ENCODE peak calls at places on chromosomes 1 and 21, in eight cellular contexts. D, J, N, B, T, Y, I and U are unnamed samples.

GRCh38 chr1:95308276-95308675 is 74.3 kb downstream of the RWDD3 start:
- DNase-seq in D (no peak), J (no peak), N (no peak), B (no peak), T (no peak), Y (no peak), I (no peak), U (no peak)

GRCh38 chr1:6783221-6783620 is 2.0 kb upstream of the CAMTA1 start:
- DNase-seq in D (no peak), J (no peak), N (no peak), B (no peak), T (no peak), Y (no peak), I (no peak), U (no peak)

GRCh38 chr1:30631700-30632099 is 91.7 kb downstream of the MATN1 start:
- DNase-seq in D (no peak), J (no peak), N (no peak), B (no peak), T (peak; percentile 32), Y (no peak), I (no peak), U (no peak)

GRCh38 chr1:2590233-2591141 is 3.9 kb downstream of the PRXL2B start:
- DNase-seq in D (no peak), J (no peak), N (no peak), B (no peak), T (peak; percentile 58), Y (no peak), I (no peak), U (no peak)

GRCh38 chr1:76425104-76425842 is 350.7 kb downstream of the ST6GALNAC3 start:
- DNase-seq in D (no peak), J (no peak), N (no peak), B (peak; percentile 29), T (no peak), Y (no peak), I (peak; percentile 10), U (no peak)

GRCh38 chr1:153478047-153478691 is 17.7 kb upstream of the S100A7 start:
- DNase-seq in D (no peak), J (no peak), N (no peak), B (no peak), T (no peak), Y (no peak), I (no peak), U (no peak)

GRCh38 chr21:26835714-26836265 is 9.4 kb downstream of the ADAMTS1 start:
- DNase-seq in D (no peak), J (no peak), N (no peak), B (no peak), T (no peak), Y (no peak), I (no peak), U (no peak)

GRCh38 chr1:151251656-151252470 is 2.7 kb upstream of the PSMD4 start:
- DNase-seq in D (peak; percentile 53), J (no peak), N (peak; percentile 71), B (peak; percentile 75), T (no peak), Y (peak; percentile 68), I (peak; percentile 84), U (peak; percentile 54)

GRCh38 chr1:155170101-155170785 is 2.9 kb downstream of the KRTCAP2 start:
- DNase-seq in D (no peak), J (no peak), N (no peak), B (no peak), T (peak; percentile 7), Y (no peak), I (no peak), U (peak; percentile 33)

GRCh38 chr1:98102369-98103030 is 181.7 kb upstream of the DPYD start:
- DNase-seq in D (no peak), J (no peak), N (peak; percentile 95), B (no peak), T (no peak), Y (no peak), I (peak; percentile 58), U (no peak)

GRCh38 chr21:28018741-28019669 is 973.7 kb downstream of the LTN1 start:
- DNase-seq in D (peak; percentile 55), J (no peak), N (no peak), B (no peak), T (no peak), Y (no peak), I (peak; percentile 63), U (no peak)

GRCh38 chr1:33257759-33258712 is 1.7 kb downstream of the ZNF362 start:
- DNase-seq in D (no peak), J (no peak), N (no peak), B (peak; percentile 12), T (no peak), Y (no peak), I (no peak), U (no peak)

GRCh38 chr1:168146160-168146539 is 9.4 kb upstream of the GPR161 start:
- DNase-seq in D (no peak), J (no peak), N (no peak), B (no peak), T (no peak), Y (no peak), I (no peak), U (no peak)

GRCh38 chr1:162028726-162029125 is 5.1 kb upstream of the OLFML2B start:
- DNase-seq in D (no peak), J (no peak), N (no peak), B (peak; percentile 22), T (no peak), Y (no peak), I (no peak), U (no peak)

GRCh38 chr1:185155600-185156320 is 993 bp downstream of the TRMT1L start:
- DNase-seq in D (no peak), J (no peak), N (no peak), B (peak; percentile 78), T (no peak), Y (peak; percentile 46), I (peak; percentile 39), U (no peak)

GRCh38 chr1:179047637-179048002 is 21.9 kb downstream of the FAM20B start:
- DNase-seq in D (no peak), J (no peak), N (no peak), B (no peak), T (no peak), Y (no peak), I (no peak), U (no peak)

GRCh38 chr1:47783638-47784293 is 213.4 kb downstream of the TRABD2B start:
- DNase-seq in D (no peak), J (no peak), N (no peak), B (no peak), T (no peak), Y (no peak), I (no peak), U (no peak)

GRCh38 chr1:92096317-92096716 is 16.2 kb downstream of the BTBD8 start:
- DNase-seq in D (no peak), J (no peak), N (no peak), B (no peak), T (no peak), Y (no peak), I (no peak), U (no peak)

GRCh38 chr1:15156807-15157380 is 3.3 kb downstream of the TMEM51 start:
- DNase-seq in D (peak; percentile 63), J (no peak), N (no peak), B (no peak), T (no peak), Y (no peak), I (peak; percentile 58), U (no peak)

GRCh38 chr1:181778630-181779285 is 282.8 kb downstream of the ZNF648 start:
- DNase-seq in D (no peak), J (no peak), N (no peak), B (no peak), T (no peak), Y (no peak), I (no peak), U (no peak)

GRCh38 chr1:178682429-178682828 is 42.6 kb upstream of the RALGPS2 start:
- DNase-seq in D (no peak), J (no peak), N (no peak), B (no peak), T (no peak), Y (no peak), I (no peak), U (no peak)

GRCh38 chr1:33182452-33182851 is 609 bp upstream of the TRIM62 start:
- DNase-seq in D (no peak), J (no peak), N (peak; percentile 68), B (no peak), T (no peak), Y (no peak), I (peak; percentile 68), U (no peak)

GRCh38 chr1:48442864-48443619 is 29.0 kb downstream of the SPATA6 start:
- DNase-seq in D (no peak), J (no peak), N (no peak), B (no peak), T (no peak), Y (no peak), I (no peak), U (no peak)

GRCh38 chr1:17605582-17606344 is 66.3 kb downstream of the ARHGEF10L start:
- DNase-seq in D (no peak), J (no peak), N (no peak), B (no peak), T (peak; percentile 91), Y (no peak), I (peak; percentile 33), U (no peak)

GRCh38 chr1:108503062-108503740 is 53.1 kb downstream of the NBPF6 start:
- DNase-seq in D (peak; percentile 37), J (no peak), N (no peak), B (no peak), T (no peak), Y (no peak), I (peak; percentile 45), U (no peak)

GRCh38 chr1:54334996-54335395 is 71.2 kb downstream of the SSBP3 start:
- DNase-seq in D (no peak), J (no peak), N (no peak), B (no peak), T (no peak), Y (no peak), I (peak; percentile 93), U (no peak)